ENCODE peak calls at places on chromosomes 16 and 17, in ten cellular contexts. C is thoracic aorta; U is fibroblast of pulmonary artery; X is CD8-positive, alpha-beta T cell; H is Peyer's patch; T is tibial artery; V is cardiac fibroblast; Z is mucosa of descending colon; W is HL-60; S is IMR-90. K is an unnamed sample.

GRCh38 chr16:74797414-74797813 is 22.8 kb upstream of the FA2H start:
- DNase-seq in U (no peak), V (no peak), W (no peak), C (no peak), T (no peak), X (no peak), H (no peak), Z (no peak), S (no peak), K (no peak)

GRCh38 chr17:16352303-16352837 is 899 bp downstream of the CENPV start:
- DNase-seq in C (no peak), T (no peak), H (peak), X (peak), W (peak), V (peak), Z (peak), S (peak), U (peak), K (peak)

GRCh38 chr17:8954339-8954738 is 11.2 kb downstream of the PIK3R5 start:
- DNase-seq in U (no peak), Z (peak), T (peak), X (peak), H (no peak), W (peak), V (no peak), C (no peak), S (no peak), K (peak)

GRCh38 chr16:11799017-11799381 is 1.9 kb upstream of the ZC3H7A start:
- DNase-seq in W (no peak), V (no peak), T (no peak), U (no peak), X (no peak), C (no peak), Z (no peak), H (no peak), S (no peak), K (no peak)

GRCh38 chr17:33292184-33292980 is 713 bp downstream of the ASIC2 start:
- DNase-seq in H (peak), U (peak), T (no peak), V (peak), Z (peak), S (peak), C (no peak), W (no peak), X (no peak), K (no peak)

GRCh38 chr16:57115504-57116182 is 23.3 kb downstream of the CPNE2 start:
- DNase-seq in W (peak), T (peak), C (no peak), X (no peak), S (peak), V (peak), Z (no peak), H (no peak), U (peak), K (no peak)

GRCh38 chr16:3646348-3646920 is 8.1 kb upstream of the DNASE1 start:
- DNase-seq in C (no peak), W (no peak), X (no peak), T (no peak), S (peak), Z (peak), H (peak), V (no peak), U (no peak), K (no peak)

GRCh38 chr17:65356524-65356923 is 204.9 kb downstream of the AXIN2 start:
- DNase-seq in U (no peak), Z (no peak), W (no peak), S (no peak), T (no peak), H (no peak), X (no peak), V (no peak), C (no peak), K (no peak)

GRCh38 chr16:24309222-24309905 is 53.2 kb downstream of the CACNG3 start:
- DNase-seq in V (peak), C (no peak), U (peak), S (peak), Z (no peak), H (no peak), W (no peak), X (no peak), T (no peak), K (peak)

GRCh38 chr17:59427425-59427921 is 96.0 kb downstream of the YPEL2 start:
- DNase-seq in X (no peak), W (no peak), S (peak), V (peak), T (no peak), U (peak), H (no peak), Z (no peak), C (no peak), K (no peak)

GRCh38 chr17:30380106-30380420 is 1.3 kb downstream of the CPD start:
- DNase-seq in Z (no peak), X (no peak), U (peak), W (no peak), H (no peak), T (no peak), C (no peak), S (peak), V (no peak), K (no peak)

GRCh38 chr17:58394534-58395223 is 22.7 kb downstream of the RNF43 start:
- DNase-seq in T (no peak), S (no peak), X (no peak), W (no peak), H (no peak), V (no peak), C (no peak), U (no peak), Z (no peak), K (no peak)

GRCh38 chr17:70172449-70172848 is 3.1 kb downstream of the KCNJ2 start:
- DNase-seq in X (no peak), C (no peak), T (no peak), V (peak), W (no peak), H (no peak), Z (no peak), U (no peak), S (peak), K (no peak)

GRCh38 chr16:75106351-75107274 is 10.0 kb downstream of the LDHD start:
- DNase-seq in T (no peak), U (no peak), H (no peak), Z (peak), X (no peak), V (no peak), S (no peak), C (no peak), W (no peak), K (no peak)

GRCh38 chr16:12503201-12503600 is 300.5 kb downstream of the CPPED1 start:
- DNase-seq in U (no peak), V (no peak), W (no peak), C (no peak), X (no peak), T (no peak), H (peak), Z (no peak), S (no peak), K (no peak)

GRCh38 chr16:50153648-50154368 is 702 bp downstream of the TENT4B start:
- DNase-seq in T (peak), C (no peak), W (peak), V (peak), Z (peak), X (peak), H (no peak), S (no peak), U (peak), K (no peak)

GRCh38 chr17:46788300-46788699 is 30.2 kb downstream of the WNT3 start:
- DNase-seq in X (no peak), T (no peak), H (no peak), W (no peak), Z (no peak), U (no peak), S (no peak), V (no peak), C (no peak), K (no peak)

GRCh38 chr17:28575126-28575795 is 1.4 kb downstream of the ALDOC start:
- DNase-seq in Z (no peak), C (no peak), X (no peak), V (no peak), U (no peak), S (no peak), T (no peak), W (no peak), H (no peak), K (no peak)

GRCh38 chr16:87138868-87139267 is 178.3 kb downstream of the C16orf95 start:
- DNase-seq in X (no peak), H (no peak), U (no peak), V (no peak), T (no peak), S (no peak), C (no peak), Z (no peak), W (no peak), K (no peak)

GRCh38 chr17:79028496-79029326 is 4.7 kb downstream of the C1QTNF1 start:
- DNase-seq in W (no peak), S (no peak), T (peak), V (no peak), Z (no peak), C (no peak), X (no peak), H (no peak), U (peak), K (no peak)

GRCh38 chr17:48599373-48599772 is 5.4 kb downstream of the HOXB6 start:
- DNase-seq in H (no peak), Z (no peak), U (no peak), C (no peak), X (no peak), W (no peak), S (no peak), V (no peak), T (no peak), K (no peak)
- H3K4me3 ChIP-seq in H (no peak), Z (no peak), U (no peak), C (no peak), X (no peak), W (no peak), S (no peak), V (no peak), T (no peak), K (no peak)

DNA sequence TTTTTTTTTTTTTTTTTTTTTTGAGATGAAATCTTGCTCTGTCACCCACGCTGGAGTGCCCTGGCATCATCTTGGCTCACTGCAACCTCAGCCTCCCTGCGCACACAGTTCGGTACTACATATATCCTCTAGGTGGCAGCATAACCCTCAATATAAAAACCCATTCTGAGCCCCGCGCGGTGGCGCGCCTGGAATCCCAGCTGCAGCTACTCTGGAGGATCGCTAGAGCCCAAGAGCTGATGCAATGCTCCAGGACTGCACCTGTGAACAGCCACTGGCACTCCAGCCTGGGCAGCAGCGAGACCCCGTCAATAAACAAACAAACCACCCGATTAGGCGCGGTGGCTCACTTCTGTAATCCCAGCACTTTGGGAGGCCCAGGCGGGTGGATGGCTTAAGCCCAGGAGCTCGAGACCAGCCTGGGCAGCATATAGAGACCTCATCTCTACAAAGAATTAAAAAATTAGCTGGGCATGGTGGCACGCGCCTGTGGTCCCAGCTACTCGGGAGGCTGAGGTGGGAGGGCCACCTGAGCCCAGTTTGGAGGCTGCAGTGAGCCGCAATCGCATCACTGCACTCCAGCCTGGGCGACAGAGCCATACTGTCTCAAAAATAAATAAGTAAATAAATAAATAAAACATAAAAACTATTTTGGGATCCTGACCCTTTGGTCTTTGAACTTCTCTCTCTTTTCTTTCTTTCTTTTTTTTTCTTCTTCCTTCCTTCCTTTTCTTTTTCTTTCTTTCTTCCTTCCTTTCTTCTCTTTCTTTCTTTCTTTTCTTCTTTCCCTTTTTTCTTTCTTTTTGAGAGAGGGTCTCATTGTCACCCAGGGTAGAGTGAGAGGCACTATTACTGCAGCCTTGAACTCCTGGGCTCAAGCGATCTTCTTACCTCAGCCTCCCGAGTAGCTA is 15.4 kb upstream of the AKAP10 start:
- DNase-seq in T (peak), H (peak), W (peak), V (peak), S (peak), X (peak), C (peak), U (peak), Z (peak), K (peak)
- H3K4me3 ChIP-seq in T (no peak), H (no peak), W (no peak), V (no peak), S (no peak), X (no peak), C (peak), U (no peak), Z (no peak), K (peak)

GRCh38 chr17:42271277-42271922 is 4.8 kb downstream of the STAT5B start:
- DNase-seq in T (no peak), W (no peak), Z (no peak), S (no peak), H (no peak), U (no peak), C (no peak), X (no peak), V (no peak), K (no peak)

GRCh38 chr17:42273474-42274272 is 2.5 kb downstream of the STAT5B start:
- DNase-seq in U (no peak), H (no peak), V (no peak), C (no peak), T (no peak), W (no peak), X (no peak), S (no peak), Z (no peak), K (no peak)

GRCh38 chr17:42274273-42274542 is 2.0 kb downstream of the STAT5B start:
- DNase-seq in C (no peak), S (no peak), V (no peak), Z (no peak), X (no peak), H (no peak), T (no peak), W (no peak), U (no peak), K (no peak)

GRCh38 chr17:42272162-42272561 is 4.0 kb downstream of the STAT5B start:
- DNase-seq in U (no peak), Z (no peak), H (no peak), X (no peak), V (no peak), W (no peak), T (no peak), C (no peak), S (no peak), K (no peak)

GRCh38 chr17:42272576-42272975 is 3.6 kb downstream of the STAT5B start:
- DNase-seq in T (no peak), U (no peak), H (no peak), C (no peak), V (no peak), Z (no peak), S (no peak), X (no peak), W (no peak), K (no peak)
- H3K4me3 ChIP-seq in T (no peak), U (no peak), H (no peak), C (no peak), V (no peak), Z (no peak), S (no peak), X (peak), W (no peak), K (no peak)

DNA sequence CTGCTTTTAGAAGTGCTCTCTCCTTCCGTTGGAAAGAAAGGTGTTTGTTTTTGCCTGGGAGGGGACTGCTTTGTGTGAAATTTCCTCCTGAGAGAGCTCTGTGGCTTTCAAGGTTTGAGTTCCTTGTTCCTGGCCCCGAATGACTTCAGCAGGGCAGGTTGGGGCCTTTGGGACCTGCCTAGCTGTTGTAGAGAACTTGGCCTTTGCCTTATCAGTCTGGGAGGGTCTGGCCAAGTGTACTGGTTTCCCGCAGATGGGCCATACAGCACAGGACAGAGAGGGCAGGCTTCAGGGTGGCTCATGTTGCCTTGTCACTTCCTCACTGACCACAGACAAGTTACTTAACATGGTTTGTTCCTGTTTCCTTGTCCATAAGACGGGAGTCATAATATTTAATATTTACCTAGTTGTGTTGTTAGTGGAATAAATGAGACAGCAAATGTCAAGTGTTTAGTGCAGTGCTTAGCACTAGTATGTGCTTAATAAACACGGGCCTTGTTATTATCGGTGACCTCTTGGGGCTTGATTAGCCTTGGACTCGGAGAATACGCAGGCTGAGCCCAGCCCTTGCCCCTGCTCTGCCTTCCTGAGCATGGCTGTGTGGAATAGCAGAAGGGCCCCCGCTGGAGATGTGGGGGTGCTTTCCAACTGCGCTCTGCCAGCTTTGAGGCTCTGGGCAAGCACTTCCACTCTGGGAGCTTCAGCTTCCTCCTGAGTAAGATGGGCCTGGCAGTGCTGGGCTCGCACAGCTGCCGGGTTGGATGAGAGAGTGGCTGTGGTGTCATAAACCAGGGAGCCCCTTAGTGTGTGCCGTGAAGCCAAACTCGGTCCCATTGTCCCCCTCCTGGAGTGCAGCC is 6.6 kb downstream of the PRSS8 start:
- DNase-seq in C (no peak), X (no peak), S (no peak), V (no peak), T (no peak), H (peak), Z (peak), W (peak), U (no peak), K (no peak)
- H3K4me3 ChIP-seq in C (no peak), X (no peak), S (no peak), V (no peak), T (no peak), H (no peak), Z (no peak), W (no peak), U (no peak), K (no peak)

DNA sequence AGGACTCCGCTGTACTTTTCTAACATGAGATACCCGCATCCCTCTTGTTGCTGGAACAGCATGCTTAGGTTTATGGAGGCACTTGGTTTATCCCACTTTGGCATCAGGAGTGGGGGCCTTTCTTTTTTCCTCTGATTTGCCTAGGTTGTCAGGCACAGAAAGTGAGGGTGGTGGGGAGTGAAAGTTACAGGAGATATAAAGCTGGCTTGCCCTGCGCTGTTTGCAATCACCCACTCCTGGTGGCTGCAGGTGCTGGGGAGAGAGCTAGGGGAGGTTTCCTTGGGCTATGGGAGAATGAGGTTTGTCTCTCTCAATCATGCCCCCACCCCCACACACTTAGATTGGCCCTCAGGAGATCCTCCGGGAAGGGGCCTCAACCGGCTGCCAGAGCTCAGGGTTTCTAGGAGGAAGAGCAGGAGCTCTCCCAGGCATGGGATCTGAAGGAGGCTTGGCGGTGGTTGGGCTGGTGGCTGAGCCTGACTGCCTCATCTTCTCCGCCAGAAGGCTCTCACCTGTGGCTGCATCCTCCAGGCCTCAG is 1.4 kb downstream of the WSCD1 start:
- DNase-seq in C (no peak), T (no peak), V (no peak), Z (no peak), W (no peak), S (no peak), H (no peak), U (no peak), X (no peak), K (no peak)
- H3K4me3 ChIP-seq in C (peak), T (peak), V (no peak), Z (no peak), W (no peak), S (no peak), H (peak), U (no peak), X (no peak), K (no peak)

GRCh38 chr17:76498886-76499667 is 2.1 kb downstream of the RHBDF2 start:
- DNase-seq in T (no peak), H (no peak), S (no peak), U (no peak), V (no peak), Z (no peak), X (no peak), C (no peak), W (no peak), K (no peak)
- H3K4me3 ChIP-seq in T (peak), H (peak), S (no peak), U (peak), V (peak), Z (no peak), X (no peak), C (peak), W (no peak), K (no peak)

GRCh38 chr16:2033057-2033911 is 6.6 kb downstream of the NHERF2 start:
- DNase-seq in Z (peak), C (peak), W (no peak), V (peak), H (no peak), X (no peak), U (peak), T (peak), S (peak), K (no peak)
- H3K4me3 ChIP-seq in Z (no peak), C (peak), W (no peak), V (peak), H (peak), X (no peak), U (peak), T (peak), S (peak), K (no peak)

DNA sequence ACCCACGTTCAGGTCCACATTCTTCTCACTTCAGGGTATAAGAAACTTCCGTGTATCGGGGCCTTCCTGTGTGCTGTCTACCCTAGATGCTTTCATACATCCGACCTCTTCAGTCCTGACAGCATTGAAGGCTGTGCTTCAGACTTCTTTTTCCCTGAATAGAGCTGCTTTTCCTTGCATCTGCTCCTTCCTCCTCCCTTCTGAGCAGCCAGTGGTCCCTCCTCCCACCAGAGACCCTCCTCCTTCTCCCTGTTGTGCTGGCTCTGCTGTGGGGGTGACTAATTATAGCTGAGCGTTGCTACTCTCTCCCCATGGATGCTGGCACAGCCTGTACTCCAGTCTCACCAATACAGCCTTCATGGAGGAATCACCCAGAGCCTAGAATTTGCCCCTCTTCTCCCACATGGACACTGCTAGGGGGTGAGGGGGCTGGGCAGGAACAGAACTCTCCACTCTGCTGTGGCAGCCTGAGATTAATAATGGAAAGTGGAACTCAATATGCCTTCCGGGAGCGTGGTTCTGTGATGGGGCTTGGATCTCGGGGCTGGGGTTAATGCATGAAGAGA is 1.1 kb downstream of the SLC9A5 start:
- DNase-seq in T (peak), U (no peak), X (no peak), H (no peak), S (peak), Z (no peak), W (no peak), C (no peak), V (no peak), K (no peak)
- H3K4me3 ChIP-seq in T (no peak), U (no peak), X (no peak), H (no peak), S (peak), Z (no peak), W (no peak), C (no peak), V (no peak), K (no peak)

GRCh38 chr17:74415608-74416396 is 16.1 kb upstream of the GPRC5C start:
- DNase-seq in X (no peak), S (no peak), U (no peak), C (no peak), H (peak), Z (no peak), T (no peak), V (no peak), W (no peak), K (no peak)

GRCh38 chr17:74410001-74410443 is 21.9 kb upstream of the GPRC5C start:
- DNase-seq in X (no peak), C (no peak), T (no peak), U (no peak), V (no peak), H (no peak), Z (no peak), S (no peak), W (no peak), K (peak)

GRCh38 chr17:74414510-74414909 is 17.4 kb upstream of the GPRC5C start:
- DNase-seq in X (no peak), W (no peak), H (no peak), Z (no peak), T (no peak), C (no peak), V (no peak), U (no peak), S (no peak), K (no peak)

GRCh38 chr17:74413491-74413890 is 18.4 kb upstream of the GPRC5C start:
- DNase-seq in H (no peak), Z (no peak), X (no peak), C (no peak), U (no peak), V (no peak), T (no peak), W (no peak), S (no peak), K (no peak)

GRCh38 chr17:74412581-74412980 is 19.3 kb upstream of the GPRC5C start:
- DNase-seq in X (no peak), H (no peak), T (no peak), U (no peak), Z (no peak), W (no peak), S (no peak), C (no peak), V (no peak), K (no peak)
- H3K4me3 ChIP-seq in X (no peak), H (no peak), T (no peak), U (no peak), Z (no peak), W (no peak), S (no peak), C (no peak), V (no peak), K (no peak)